ENCODE peak calls at places on chromosome 11, in seven cellular contexts. One of them, this sample, is unnamed.

GRCh38 chr11:69359735-69360470 is 65.9 kb downstream of the MYEOV start:
- DNase-seq in GM12878: no peak
- DNase-seq in SK-N-SH: no peak
- DNase-seq in HepG2: no peak
- DNase-seq in K562: no peak
- DNase-seq in H1: no peak
- DNase-seq in HCT116: no peak
- DNase-seq in this sample: no peak

GRCh38 chr11:97610000-97610399 is 1220.2 kb downstream of the JRKL start:
- DNase-seq in SK-N-SH: no peak
- DNase-seq in HCT116: no peak
- DNase-seq in GM12878: no peak
- DNase-seq in HepG2: no peak
- DNase-seq in K562: no peak
- DNase-seq in H1: no peak
- DNase-seq in this sample: no peak

GRCh38 chr11:76802621-76803020 is 19.5 kb downstream of the TSKU start:
- DNase-seq in GM12878: no peak
- DNase-seq in SK-N-SH: no peak
- DNase-seq in HepG2: no peak
- DNase-seq in HCT116: no peak
- DNase-seq in K562: no peak
- DNase-seq in H1: no peak
- DNase-seq in this sample: no peak

GRCh38 chr11:18720811-18721575 is 5.0 kb downstream of the IGSF22 start:
- DNase-seq in HCT116: peak
- DNase-seq in H1: peak
- DNase-seq in HepG2: no peak
- DNase-seq in GM12878: no peak
- DNase-seq in SK-N-SH: peak
- DNase-seq in K562: peak
- DNase-seq in this sample: peak

GRCh38 chr11:91248199-91248807 is 976.3 kb upstream of the FAT3 start:
- DNase-seq in HCT116: peak
- DNase-seq in HepG2: peak
- DNase-seq in K562: no peak
- DNase-seq in SK-N-SH: no peak
- DNase-seq in GM12878: no peak
- DNase-seq in H1: no peak
- DNase-seq in this sample: peak

GRCh38 chr11:22780914-22781593 is 48.5 kb downstream of the SVIP start:
- DNase-seq in SK-N-SH: peak
- DNase-seq in HepG2: no peak
- DNase-seq in K562: no peak
- DNase-seq in HCT116: no peak
- DNase-seq in H1: no peak
- DNase-seq in GM12878: no peak
- DNase-seq in this sample: no peak

GRCh38 chr11:45900916-45901617 is 6.0 kb downstream of the FREY1 start:
- DNase-seq in SK-N-SH: peak
- DNase-seq in H1: no peak
- DNase-seq in GM12878: no peak
- DNase-seq in K562: no peak
- DNase-seq in HepG2: no peak
- DNase-seq in HCT116: no peak
- DNase-seq in this sample: no peak

GRCh38 chr11:8361664-8362210 is 98.1 kb upstream of the LMO1 start:
- DNase-seq in SK-N-SH: no peak
- DNase-seq in GM12878: no peak
- DNase-seq in HepG2: no peak
- DNase-seq in H1: no peak
- DNase-seq in K562: no peak
- DNase-seq in HCT116: no peak
- DNase-seq in this sample: no peak

GRCh38 chr11:130125638-130126037 is 33.9 kb upstream of the ST14 start:
- DNase-seq in K562: no peak
- DNase-seq in H1: no peak
- DNase-seq in GM12878: no peak
- DNase-seq in HCT116: no peak
- DNase-seq in SK-N-SH: no peak
- DNase-seq in HepG2: no peak
- DNase-seq in this sample: no peak

GRCh38 chr11:104705475-104706195 is 192.6 kb downstream of the CASP12 start:
- DNase-seq in K562: no peak
- DNase-seq in H1: no peak
- DNase-seq in SK-N-SH: no peak
- DNase-seq in HepG2: no peak
- DNase-seq in HCT116: no peak
- DNase-seq in GM12878: peak
- DNase-seq in this sample: peak

GRCh38 chr11:121435796-121436511 is 16.2 kb upstream of the SORL1 start:
- DNase-seq in GM12878: no peak
- DNase-seq in K562: no peak
- DNase-seq in H1: no peak
- DNase-seq in HepG2: no peak
- DNase-seq in HCT116: no peak
- DNase-seq in SK-N-SH: no peak
- DNase-seq in this sample: no peak

GRCh38 chr11:108115495-108116140 is 5.7 kb upstream of the ACAT1 start:
- DNase-seq in SK-N-SH: no peak
- DNase-seq in HCT116: no peak
- DNase-seq in K562: no peak
- DNase-seq in GM12878: no peak
- DNase-seq in HepG2: no peak
- DNase-seq in H1: no peak
- DNase-seq in this sample: peak

GRCh38 chr11:111631666-111632039 is 29.4 kb downstream of the SIK2 start:
- DNase-seq in GM12878: no peak
- DNase-seq in H1: no peak
- DNase-seq in K562: no peak
- DNase-seq in SK-N-SH: no peak
- DNase-seq in HCT116: no peak
- DNase-seq in HepG2: peak
- DNase-seq in this sample: peak
- H3K9ac ChIP-seq in GM12878: no peak
- H3K9ac ChIP-seq in H1: no peak
- H3K9ac ChIP-seq in K562: no peak
- H3K9ac ChIP-seq in SK-N-SH: no peak
- H3K9ac ChIP-seq in HCT116: no peak
- H3K9ac ChIP-seq in HepG2: no peak
- H3K9ac ChIP-seq in this sample: no peak

GRCh38 chr11:9462172-9462799 is 1.5 kb downstream of the ZNF143 start:
- DNase-seq in H1: no peak
- DNase-seq in HCT116: no peak
- DNase-seq in SK-N-SH: no peak
- DNase-seq in HepG2: no peak
- DNase-seq in GM12878: no peak
- DNase-seq in K562: no peak
- DNase-seq in this sample: no peak
- TF ChIP-seq MAX in H1: no peak
- TF ChIP-seq MAX in HCT116: no peak
- TF ChIP-seq MAX in SK-N-SH: no peak
- TF ChIP-seq MAX in HepG2: no peak
- TF ChIP-seq MAX in GM12878: no peak
- TF ChIP-seq MAX in K562: no peak
- TF ChIP-seq MAX in this sample: no peak

GRCh38 chr11:3380706-3381570 is 2.0 kb upstream of the ZNF195 start:
- DNase-seq in HCT116: no peak
- DNase-seq in GM12878: no peak
- DNase-seq in H1: peak
- DNase-seq in SK-N-SH: no peak
- DNase-seq in K562: no peak
- DNase-seq in HepG2: no peak
- DNase-seq in this sample: no peak
- H3K9ac ChIP-seq in HCT116: no peak
- H3K9ac ChIP-seq in GM12878: no peak
- H3K9ac ChIP-seq in H1: peak
- H3K9ac ChIP-seq in SK-N-SH: no peak
- H3K9ac ChIP-seq in K562: peak
- H3K9ac ChIP-seq in HepG2: no peak
- H3K9ac ChIP-seq in this sample: no peak

DNA sequence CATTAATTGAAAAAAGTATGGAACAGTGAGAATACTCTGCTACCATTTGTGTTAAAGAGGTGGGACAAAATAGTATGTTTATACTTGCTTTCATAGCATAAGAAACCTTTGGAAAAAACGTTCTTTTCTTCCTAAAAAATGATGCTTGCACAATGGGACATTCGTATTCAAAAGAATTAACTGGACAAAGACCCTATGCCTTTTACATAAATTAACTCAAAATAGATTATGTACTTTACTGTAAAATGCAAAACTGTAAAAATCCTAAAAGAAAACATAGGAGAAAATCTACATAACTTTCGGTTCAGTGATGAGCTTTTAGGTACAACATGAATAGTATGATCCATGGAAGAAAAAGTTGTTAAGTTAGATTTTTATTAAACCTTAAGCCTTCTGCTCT is 166.2 kb downstream of the NELL1 start:
- DNase-seq in K562: no peak
- DNase-seq in SK-N-SH: no peak
- DNase-seq in H1: no peak
- DNase-seq in HCT116: no peak
- DNase-seq in HepG2: no peak
- DNase-seq in GM12878: no peak
- DNase-seq in this sample: no peak
- TF ChIP-seq MAX in K562: no peak
- TF ChIP-seq MAX in SK-N-SH: no peak
- TF ChIP-seq MAX in H1: no peak
- TF ChIP-seq MAX in HCT116: no peak
- TF ChIP-seq MAX in HepG2: no peak
- TF ChIP-seq MAX in GM12878: no peak
- TF ChIP-seq MAX in this sample: no peak

GRCh38 chr11:72793081-72793451 is 781 bp downstream of the STARD10 start:
- DNase-seq in K562: no peak
- DNase-seq in HCT116: no peak
- DNase-seq in HepG2: no peak
- DNase-seq in SK-N-SH: no peak
- DNase-seq in H1: no peak
- DNase-seq in GM12878: no peak
- DNase-seq in this sample: no peak
- H3K9ac ChIP-seq in K562: peak
- H3K9ac ChIP-seq in HCT116: no peak
- H3K9ac ChIP-seq in HepG2: peak
- H3K9ac ChIP-seq in SK-N-SH: peak
- H3K9ac ChIP-seq in H1: no peak
- H3K9ac ChIP-seq in GM12878: peak
- H3K9ac ChIP-seq in this sample: peak